ENCODE peak calls at places on chromosome 11, in four cellular contexts. One of them, this sample, is unnamed.

GRCh38 chr11:33670250-33671011 is 30.2 kb downstream of the C11orf91 start:
- DNase-seq in K562: no peak
- DNase-seq in HCT116: no peak
- DNase-seq in HepG2: no peak
- DNase-seq in this sample: no peak

GRCh38 chr11:34274712-34275398 is 83.0 kb downstream of the ABTB2 start:
- DNase-seq in HCT116: peak; percentile 92
- DNase-seq in HepG2: no peak
- DNase-seq in K562: no peak
- DNase-seq in this sample: no peak

GRCh38 chr11:116930177-116930576 is 92.8 kb upstream of the APOA1 start:
- DNase-seq in K562: no peak
- DNase-seq in HCT116: no peak
- DNase-seq in HepG2: peak; percentile 21
- DNase-seq in this sample: no peak

GRCh38 chr11:44578279-44578678 is 12.8 kb downstream of the CD82 start:
- DNase-seq in HepG2: no peak
- DNase-seq in K562: no peak
- DNase-seq in HCT116: no peak
- DNase-seq in this sample: no peak

GRCh38 chr11:67644042-67644441 is 4.5 kb upstream of the TBX10 start:
- DNase-seq in HepG2: peak; percentile 43
- DNase-seq in HCT116: peak; percentile 16
- DNase-seq in K562: no peak
- DNase-seq in this sample: no peak

GRCh38 chr11:107819361-107820014 is 39.1 kb downstream of the SLC35F2 start:
- DNase-seq in HCT116: no peak
- DNase-seq in K562: no peak
- DNase-seq in HepG2: no peak
- DNase-seq in this sample: no peak

GRCh38 chr11:97502201-97502600 is 1112.4 kb downstream of the JRKL start:
- DNase-seq in HepG2: no peak
- DNase-seq in HCT116: no peak
- DNase-seq in K562: no peak
- DNase-seq in this sample: no peak

GRCh38 chr11:116376054-116376453 is 396.7 kb downstream of the BUD13 start:
- DNase-seq in K562: no peak
- DNase-seq in HCT116: no peak
- DNase-seq in HepG2: no peak
- DNase-seq in this sample: no peak

GRCh38 chr11:114317738-114318137 is 21.5 kb downstream of the NNMT start:
- DNase-seq in HepG2: no peak
- DNase-seq in K562: no peak
- DNase-seq in HCT116: peak; percentile 13
- DNase-seq in this sample: no peak

GRCh38 chr11:129249351-129249750 is 57.2 kb upstream of the ARHGAP32 start:
- DNase-seq in HepG2: no peak
- DNase-seq in HCT116: no peak
- DNase-seq in K562: no peak
- DNase-seq in this sample: no peak

GRCh38 chr11:43567396-43567975 is 113.1 kb upstream of the HSD17B12 start:
- DNase-seq in HCT116: peak; percentile 41
- DNase-seq in HepG2: peak; percentile 44
- DNase-seq in K562: peak; percentile 61
- DNase-seq in this sample: no peak

GRCh38 chr11:70399681-70400112 is 1.4 kb downstream of the CTTN start:
- DNase-seq in HepG2: peak; percentile 78
- DNase-seq in HCT116: peak; percentile 87
- DNase-seq in K562: peak; percentile 44
- DNase-seq in this sample: peak; percentile 80

GRCh38 chr11:63022422-63022821 is 6.8 kb upstream of the SLC22A8 start:
- DNase-seq in HCT116: no peak
- DNase-seq in K562: no peak
- DNase-seq in HepG2: no peak
- DNase-seq in this sample: no peak

GRCh38 chr11:36312593-36312990 is 16.5 kb downstream of the PRR5L start:
- DNase-seq in HepG2: no peak
- DNase-seq in HCT116: no peak
- DNase-seq in K562: no peak
- DNase-seq in this sample: no peak

GRCh38 chr11:61911701-61912529 is 5.5 kb downstream of the RAB3IL1 start:
- DNase-seq in K562: no peak
- DNase-seq in HCT116: no peak
- DNase-seq in HepG2: no peak
- DNase-seq in this sample: no peak

GRCh38 chr11:1708716-1709115 is 11.7 kb downstream of the KRTAP5-6 start:
- DNase-seq in HCT116: no peak
- DNase-seq in HepG2: no peak
- DNase-seq in K562: no peak
- DNase-seq in this sample: no peak

GRCh38 chr11:61352038-61352437 is 9.6 kb downstream of the CYB561A3 start:
- DNase-seq in K562: no peak
- DNase-seq in HepG2: no peak
- DNase-seq in HCT116: no peak
- DNase-seq in this sample: no peak

GRCh38 chr11:124402326-124402922 is 3.6 kb upstream of the OR8B3 start:
- DNase-seq in K562: peak; percentile 67
- DNase-seq in HepG2: peak; percentile 56
- DNase-seq in HCT116: peak; percentile 60
- DNase-seq in this sample: peak; percentile 46

GRCh38 chr11:114128399-114128798 is 68.9 kb downstream of the ZBTB16 start:
- DNase-seq in HepG2: no peak
- DNase-seq in HCT116: no peak
- DNase-seq in K562: no peak
- DNase-seq in this sample: no peak

GRCh38 chr11:99241059-99241458 is 220.3 kb downstream of the CNTN5 start:
- DNase-seq in HepG2: no peak
- DNase-seq in HCT116: no peak
- DNase-seq in K562: no peak
- DNase-seq in this sample: no peak

GRCh38 chr11:65501005-65501529 is 2.2 kb downstream of the MALAT1 start:
- DNase-seq in HepG2: no peak
- DNase-seq in HCT116: no peak
- DNase-seq in K562: peak; percentile 12
- DNase-seq in this sample: no peak

GRCh38 chr11:85170184-85170583 is 457.0 kb downstream of the DLG2 start:
- DNase-seq in HepG2: no peak
- DNase-seq in HCT116: peak; percentile 53
- DNase-seq in K562: no peak
- DNase-seq in this sample: no peak

GRCh38 chr11:34613462-34614183 is 7.3 kb upstream of the EHF start:
- DNase-seq in HCT116: no peak
- DNase-seq in K562: no peak
- DNase-seq in HepG2: no peak
- DNase-seq in this sample: no peak

GRCh38 chr11:64758330-64759079 is 1.3 kb downstream of the PYGM start:
- DNase-seq in HepG2: no peak
- DNase-seq in HCT116: no peak
- DNase-seq in K562: no peak
- DNase-seq in this sample: no peak

GRCh38 chr11:128963744-128964340 is 21.2 kb upstream of the TP53AIP1 start:
- DNase-seq in K562: no peak
- DNase-seq in HepG2: no peak
- DNase-seq in HCT116: no peak
- DNase-seq in this sample: no peak

GRCh38 chr11:120431633-120432032 is 79.9 kb upstream of the GRIK4 start:
- DNase-seq in HCT116: peak; percentile 27
- DNase-seq in K562: peak; percentile 25
- DNase-seq in HepG2: peak; percentile 18
- DNase-seq in this sample: peak; percentile 47

GRCh38 chr11:122261546-122261945 is 145.5 kb upstream of the BLID start:
- DNase-seq in HepG2: no peak
- DNase-seq in HCT116: no peak
- DNase-seq in K562: no peak
- DNase-seq in this sample: no peak

GRCh38 chr11:116563713-116564050 is 209.1 kb downstream of the BUD13 start:
- DNase-seq in HepG2: no peak
- DNase-seq in K562: no peak
- DNase-seq in HCT116: no peak
- DNase-seq in this sample: no peak

GRCh38 chr11:129939510-129939909 is 44.1 kb upstream of the NFRKB start:
- DNase-seq in K562: no peak
- DNase-seq in HepG2: no peak
- DNase-seq in HCT116: no peak
- DNase-seq in this sample: no peak

GRCh38 chr11:92775277-92775676 is 194.2 kb upstream of the MTNR1B start:
- DNase-seq in K562: no peak
- DNase-seq in HCT116: no peak
- DNase-seq in HepG2: no peak
- DNase-seq in this sample: no peak

GRCh38 chr11:11400635-11401232 is 47.7 kb upstream of the CSNK2A3 start:
- DNase-seq in K562: peak; percentile 35
- DNase-seq in HepG2: peak; percentile 12
- DNase-seq in HCT116: peak; percentile 12
- DNase-seq in this sample: no peak

GRCh38 chr11:4094348-4095291 is at the start of gene RRM1:
- DNase-seq in K562: peak; percentile 90
- DNase-seq in HCT116: peak; percentile 93
- DNase-seq in HepG2: peak; percentile 94
- DNase-seq in this sample: peak; percentile 89

GRCh38 chr11:117825538-117826359 is 1.2 kb upstream of the FXYD2 start:
- DNase-seq in HepG2: no peak
- DNase-seq in HCT116: no peak
- DNase-seq in K562: no peak
- DNase-seq in this sample: no peak

GRCh38 chr11:132999519-132999918 is 532.8 kb downstream of the OPCML start:
- DNase-seq in HepG2: no peak
- DNase-seq in HCT116: no peak
- DNase-seq in K562: no peak
- DNase-seq in this sample: no peak

GRCh38 chr11:79196950-79197349 is 243.9 kb downstream of the TENM4 start:
- DNase-seq in HCT116: no peak
- DNase-seq in K562: no peak
- DNase-seq in HepG2: no peak
- DNase-seq in this sample: no peak

DNA sequence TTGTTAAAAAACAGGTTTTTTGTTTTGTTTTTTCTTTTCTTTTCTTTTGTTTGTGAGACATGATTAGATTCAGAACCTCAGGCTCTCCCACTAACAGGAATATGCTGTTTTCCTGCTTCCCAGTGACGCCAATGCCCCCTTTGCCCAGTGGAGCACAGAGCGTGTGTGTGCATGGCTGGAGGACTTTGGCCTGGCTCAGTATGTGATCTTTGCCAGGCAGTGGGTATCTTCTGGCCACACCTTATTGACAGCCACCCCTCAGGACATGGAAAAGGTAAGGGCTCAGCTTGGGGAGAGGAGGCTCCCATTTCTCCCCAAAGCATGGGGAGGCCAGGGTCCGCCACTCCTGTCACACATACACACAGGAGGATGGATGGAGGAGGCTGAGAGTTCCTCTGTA is 25.0 kb downstream of the CYB5R2 start:
- DNase-seq in HCT116: no peak
- DNase-seq in K562: no peak
- DNase-seq in HepG2: no peak
- DNase-seq in this sample: no peak
- TF ChIP-seq TCF7L2 in HCT116: no peak
- TF ChIP-seq TCF7L2 in K562: no peak
- TF ChIP-seq TCF7L2 in HepG2: no peak
- TF ChIP-seq TCF7L2 in this sample: no peak

GRCh38 chr11:80293293-80293692 is 852.5 kb upstream of the TENM4 start:
- DNase-seq in HCT116: no peak
- DNase-seq in K562: no peak
- DNase-seq in HepG2: no peak
- DNase-seq in this sample: no peak
- TF ChIP-seq REST in HCT116: no peak
- TF ChIP-seq REST in K562: no peak
- TF ChIP-seq REST in HepG2: no peak
- TF ChIP-seq REST in this sample: no peak

GRCh38 chr11:102112654-102112926 is 2.3 kb downstream of the YAP1 start:
- DNase-seq in K562: no peak
- DNase-seq in HCT116: no peak
- DNase-seq in HepG2: no peak
- DNase-seq in this sample: no peak
- H3K4me3 ChIP-seq in K562: no peak overlapping the region
- H3K4me3 ChIP-seq in HCT116: peak overlapping the region; percentile 83
- H3K4me3 ChIP-seq in HepG2: peak overlapping the region; percentile 93
- H3K4me3 ChIP-seq in this sample: peak overlapping the region; percentile 80

DNA sequence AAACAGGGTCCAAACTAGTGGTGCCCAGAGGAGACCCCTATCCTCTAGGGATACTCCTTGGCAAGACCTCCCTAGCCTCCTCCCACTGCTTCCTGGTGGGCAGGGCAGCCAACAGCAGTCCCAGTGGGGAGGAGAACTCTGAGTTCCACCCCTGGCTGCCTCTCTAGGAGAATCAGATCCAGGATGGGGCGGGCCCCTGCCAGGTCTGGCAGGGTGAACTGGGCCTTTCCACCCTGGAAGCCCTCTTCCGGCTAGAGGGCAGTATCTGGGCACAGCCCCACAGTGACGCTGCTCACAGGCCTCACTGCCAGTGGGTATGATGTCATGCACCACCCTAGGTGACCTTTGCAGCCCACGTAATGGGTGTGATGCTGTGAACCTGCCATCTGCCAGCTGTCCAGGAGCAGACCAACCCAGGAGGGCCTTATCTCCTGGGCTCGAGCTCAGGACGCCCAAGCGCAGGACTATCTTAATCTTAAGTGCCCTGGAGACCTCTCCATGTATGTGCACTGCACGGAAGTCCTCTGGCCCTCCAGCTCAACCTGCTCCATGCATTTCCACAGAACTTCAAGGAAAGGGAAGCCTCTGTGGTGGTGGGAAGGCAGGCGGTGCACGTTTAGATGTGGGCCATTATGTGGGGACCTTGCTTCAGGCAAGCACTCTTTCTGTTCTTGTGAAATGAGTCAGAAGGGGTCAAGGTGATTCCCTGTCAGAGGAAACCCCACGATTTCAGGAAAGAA is 31.8 kb upstream of the FCHSD2 start:
- DNase-seq in K562: no peak
- DNase-seq in HCT116: no peak
- DNase-seq in HepG2: peak; percentile 54
- DNase-seq in this sample: no peak
- TF ChIP-seq TCF7L2 in K562: no peak
- TF ChIP-seq TCF7L2 in HCT116: no peak
- TF ChIP-seq TCF7L2 in HepG2: no peak
- TF ChIP-seq TCF7L2 in this sample: no peak

GRCh38 chr11:46127150-46127638 is 5.9 kb upstream of the PHF21A start:
- DNase-seq in K562: peak; percentile 63
- DNase-seq in HepG2: peak; percentile 85
- DNase-seq in HCT116: peak; percentile 84
- DNase-seq in this sample: no peak
- TF ChIP-seq REST in K562: no peak
- TF ChIP-seq REST in HepG2: no peak
- TF ChIP-seq REST in HCT116: no peak
- TF ChIP-seq REST in this sample: no peak

DNA sequence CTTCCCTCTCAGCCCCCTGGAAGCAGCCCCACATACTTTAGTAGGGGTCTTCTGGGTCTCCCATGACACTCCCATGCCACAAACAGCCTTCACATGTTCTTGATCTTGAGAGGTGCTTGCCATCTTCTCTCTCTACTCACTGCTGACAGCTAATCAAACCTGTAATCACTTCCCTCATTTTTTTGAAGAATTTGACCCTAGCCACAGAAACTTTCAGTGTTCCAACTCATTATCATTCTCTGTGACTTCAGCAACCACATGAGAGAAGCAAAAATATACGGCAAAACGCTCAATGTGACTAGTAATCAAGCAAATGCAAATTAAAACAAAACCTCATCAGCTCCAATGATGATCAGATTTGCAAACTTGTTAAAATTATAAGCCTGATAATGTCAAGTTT is 38.3 kb upstream of the POU2AF2 start:
- DNase-seq in K562: no peak
- DNase-seq in HCT116: no peak
- DNase-seq in HepG2: no peak
- DNase-seq in this sample: no peak
- H3K4me3 ChIP-seq in K562: no peak overlapping the region
- H3K4me3 ChIP-seq in HCT116: no peak overlapping the region
- H3K4me3 ChIP-seq in HepG2: no peak overlapping the region
- H3K4me3 ChIP-seq in this sample: no peak overlapping the region